ENCODE peak calls at places on chromosome 1, in nine cellular contexts. I, P, X, O, F, Z, K, J and T are unnamed samples.
A peak's percentile ranks its signal among the peaks of the same experiment; 100 is the strongest.

GRCh38 chr1:220441211-220441610 is 86.7 kb upstream of the MARK1 start:
- DNase-seq in K (no peak), P (no peak), X (no peak), J (no peak), F (no peak), I (no peak), Z (no peak), O (peak; percentile 11), T (no peak)

GRCh38 chr1:168179411-168180147 is 817 bp downstream of the TIPRL start:
- DNase-seq in K (no peak), O (peak; percentile 26), X (no peak), I (peak; percentile 21), J (no peak), Z (peak; percentile 14), P (no peak), F (peak; percentile 26), T (no peak)

GRCh38 chr1:67676946-67677345 is 8.1 kb upstream of the GADD45A start:
- DNase-seq in P (no peak), O (no peak), I (no peak), X (no peak), Z (no peak), F (no peak), J (no peak), K (no peak), T (no peak)

GRCh38 chr1:190179817-190180216 is 297.8 kb downstream of the BRINP3 start:
- DNase-seq in O (no peak), J (no peak), I (peak; percentile 52), P (no peak), Z (peak; percentile 29), X (no peak), K (no peak), F (peak; percentile 2), T (no peak)

GRCh38 chr1:242525360-242525722 is 844 bp upstream of the PLD5 start:
- DNase-seq in K (no peak), F (no peak), P (no peak), I (no peak), J (no peak), X (no peak), O (no peak), Z (no peak), T (no peak)

GRCh38 chr1:110209715-110210603 is at the start of gene KCNC4:
- DNase-seq in F (peak; percentile 58), K (peak; percentile 81), P (peak; percentile 87), I (peak; percentile 88), J (peak; percentile 93), O (peak; percentile 61), Z (peak; percentile 85), X (peak; percentile 91), T (peak; percentile 94)

GRCh38 chr1:225688345-225688744 is 35.4 kb upstream of the ENAH start:
- DNase-seq in I (no peak), F (no peak), J (no peak), P (no peak), Z (no peak), X (no peak), O (no peak), K (no peak), T (no peak)

GRCh38 chr1:61403863-61404615 is 320.9 kb downstream of the TM2D1 start:
- DNase-seq in X (no peak), F (no peak), Z (peak; percentile 81), O (no peak), I (peak; percentile 48), P (no peak), K (peak; percentile 93), J (no peak), T (no peak)

GRCh38 chr1:116144151-116144550 is 33.0 kb downstream of the MAB21L3 start:
- DNase-seq in F (no peak), K (no peak), O (no peak), P (no peak), I (no peak), Z (no peak), X (no peak), J (no peak), T (no peak)

GRCh38 chr1:116988908-116989307 is 12.7 kb upstream of the CD101 start:
- DNase-seq in J (no peak), Z (no peak), F (no peak), K (no peak), I (no peak), X (no peak), O (peak; percentile 65), P (no peak), T (no peak)

GRCh38 chr1:147824776-147825175 is 64.4 kb upstream of the GJA5 start:
- DNase-seq in O (no peak), F (no peak), X (no peak), Z (no peak), I (no peak), J (no peak), K (no peak), P (no peak), T (no peak)

GRCh38 chr1:110903853-110904500 is 31.0 kb downstream of the CD53 start:
- DNase-seq in P (no peak), X (no peak), Z (no peak), J (no peak), F (no peak), K (no peak), I (no peak), O (peak; percentile 55), T (no peak)

GRCh38 chr1:240117202-240117769 is 25.6 kb downstream of the FMN2 start:
- DNase-seq in J (no peak), O (no peak), I (no peak), Z (no peak), K (no peak), F (no peak), X (no peak), P (no peak), T (no peak)

GRCh38 chr1:42937141-42937696 is 21.4 kb downstream of the SLC2A1 start:
- DNase-seq in I (peak; percentile 52), O (peak; percentile 95), J (no peak), Z (peak; percentile 74), X (peak; percentile 64), F (no peak), P (no peak), K (no peak), T (peak; percentile 37)

GRCh38 chr1:205370780-205371179 is 14.1 kb upstream of the KLHDC8A start:
- DNase-seq in F (no peak), Z (no peak), K (no peak), I (no peak), O (no peak), J (no peak), X (no peak), P (no peak), T (no peak)
- H3K4me1 ChIP-seq in F (peaks cover 38% of the 10 kb centered on the region), Z (peaks cover 8% of the 10 kb centered on the region), K (no peaks in the 10 kb centered on the region), I (peaks cover 38% of the 10 kb centered on the region), O (peaks cover 22% of the 10 kb centered on the region), J (peaks cover 15% of the 10 kb centered on the region), X (peaks cover 23% of the 10 kb centered on the region), P (peaks cover 13% of the 10 kb centered on the region), T (peaks cover 11% of the 10 kb centered on the region)

GRCh38 chr1:91850708-91851107 is 35.2 kb downstream of the TGFBR3 start:
- DNase-seq in J (no peak), X (no peak), P (no peak), F (no peak), I (no peak), O (no peak), K (no peak), Z (no peak), T (no peak)
- H3K4me1 ChIP-seq in J (no peaks in the 10 kb centered on the region), X (peaks cover 16% of the 10 kb centered on the region), P (peaks cover 15% of the 10 kb centered on the region), F (peaks cover 38% of the 10 kb centered on the region), I (peaks cover 15% of the 10 kb centered on the region), O (peaks cover 8% of the 10 kb centered on the region), K (peaks cover 20% of the 10 kb centered on the region), Z (peaks cover 20% of the 10 kb centered on the region), T (peaks cover 58% of the 10 kb centered on the region)

DNA sequence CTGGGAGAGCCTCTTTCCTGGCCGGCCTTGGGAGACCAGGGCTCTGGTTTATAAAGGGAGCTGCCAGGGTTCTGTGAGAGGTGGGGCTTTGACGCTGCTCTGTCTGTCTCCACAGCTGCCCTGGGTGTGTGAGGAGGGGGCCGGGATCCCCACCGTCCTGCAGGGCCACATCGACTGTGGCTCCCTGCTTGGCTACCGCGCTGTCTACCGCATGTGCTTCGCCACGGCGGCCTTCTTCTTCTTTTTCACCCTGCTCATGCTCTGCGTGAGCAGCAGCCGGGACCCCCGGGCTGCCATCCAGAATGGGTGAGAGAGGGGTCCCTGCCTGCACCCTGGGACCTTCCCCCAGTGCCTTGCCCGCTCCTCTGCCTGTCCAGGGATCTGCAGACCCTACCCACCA is 11.6 kb downstream of the SERINC2 start:
- DNase-seq in F (no peak), Z (no peak), I (no peak), K (no peak), O (no peak), P (no peak), J (no peak), X (no peak), T (no peak)
- H3K4me1 ChIP-seq in F (peaks cover 29% of the 10 kb centered on the region), Z (peaks cover 10% of the 10 kb centered on the region), I (no peaks in the 10 kb centered on the region), K (peaks cover 4% of the 10 kb centered on the region), O (peaks cover 69% of the 10 kb centered on the region), P (no peaks in the 10 kb centered on the region), J (no peaks in the 10 kb centered on the region), X (peaks cover 5% of the 10 kb centered on the region), T (no peaks in the 10 kb centered on the region)

DNA sequence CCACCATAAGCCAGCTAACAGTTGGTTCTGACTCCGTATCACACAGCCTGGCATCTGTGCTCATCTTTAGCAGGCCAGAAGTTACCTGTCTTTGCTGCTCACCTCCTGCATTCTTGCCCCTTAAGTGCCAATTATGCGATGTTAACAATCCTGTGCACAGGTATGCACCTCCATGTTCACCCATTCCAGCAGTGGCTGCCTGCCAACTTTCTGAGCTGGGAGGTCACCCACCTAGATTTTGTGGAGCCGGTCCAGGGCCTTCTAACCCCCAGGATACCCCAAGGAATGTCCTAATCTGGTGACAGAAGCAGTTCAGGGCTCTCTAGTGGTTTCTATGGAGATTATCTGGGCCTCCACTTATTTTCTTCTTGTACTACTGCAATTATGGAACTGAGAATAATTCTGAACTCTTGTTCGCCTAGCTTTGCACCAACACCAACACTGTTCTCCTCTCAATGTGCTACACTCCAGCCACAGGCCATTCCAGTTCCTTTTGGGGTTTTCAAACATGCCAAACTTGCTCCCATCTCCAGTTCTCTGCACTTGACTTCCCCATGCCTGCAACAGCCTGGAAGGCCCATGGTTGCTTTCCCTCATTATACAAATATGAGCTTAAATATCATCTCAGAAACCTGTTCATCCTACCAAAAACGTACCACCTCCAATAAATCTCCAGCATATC is 9.0 kb downstream of the BCAR3 start:
- DNase-seq in J (no peak), K (peak; percentile 24), O (no peak), X (no peak), F (no peak), P (no peak), Z (no peak), I (no peak), T (peak; percentile 68)
- H3K4me1 ChIP-seq in J (peaks cover 6% of the 10 kb centered on the region), K (peaks cover 81% of the 10 kb centered on the region), O (peaks cover 70% of the 10 kb centered on the region), X (peaks cover 79% of the 10 kb centered on the region), F (peaks cover 100% of the 10 kb centered on the region), P (peaks cover 38% of the 10 kb centered on the region), Z (peaks cover 49% of the 10 kb centered on the region), I (peaks cover 19% of the 10 kb centered on the region), T (peaks cover 81% of the 10 kb centered on the region)

GRCh38 chr1:234866007-234866866 is 256.3 kb upstream of the IRF2BP2 start:
- DNase-seq in P (peak; percentile 44), K (peak; percentile 37), F (peak; percentile 50), X (peak; percentile 71), O (peak; percentile 56), Z (peak; percentile 92), I (peak; percentile 89), J (no peak), T (peak; percentile 86)
- H3K4me1 ChIP-seq in P (peaks cover 5% of the 10 kb centered on the region), K (peaks cover 43% of the 10 kb centered on the region), F (peaks cover 18% of the 10 kb centered on the region), X (peaks cover 9% of the 10 kb centered on the region), O (peaks cover 33% of the 10 kb centered on the region), Z (peaks cover 16% of the 10 kb centered on the region), I (peaks cover 15% of the 10 kb centered on the region), J (no peaks in the 10 kb centered on the region), T (peaks cover 45% of the 10 kb centered on the region)

DNA sequence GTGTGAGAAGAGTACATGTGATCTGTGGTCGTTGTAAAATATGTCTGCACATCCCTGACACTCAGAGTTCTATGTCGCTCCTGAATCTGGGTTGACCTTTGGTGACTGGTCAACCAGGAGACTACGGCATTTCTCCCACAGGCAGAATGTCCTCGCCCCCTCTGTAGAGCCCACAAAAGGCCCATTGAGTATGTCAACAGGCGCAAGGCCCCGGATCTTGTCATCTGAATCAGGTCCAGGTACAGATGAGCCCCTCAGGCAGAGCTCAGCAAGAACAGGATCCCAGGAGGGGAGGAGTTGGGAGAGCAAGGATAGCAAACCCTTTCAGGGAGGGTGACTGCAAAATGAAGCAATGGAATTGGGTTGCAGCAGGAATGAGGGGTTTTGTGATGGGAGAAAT is 126.5 kb downstream of the MATN1 start:
- DNase-seq in J (no peak), X (no peak), F (no peak), O (no peak), P (no peak), I (no peak), Z (no peak), K (no peak), T (no peak)
- H3K4me1 ChIP-seq in J (no peaks in the 10 kb centered on the region), X (no peaks in the 10 kb centered on the region), F (no peaks in the 10 kb centered on the region), O (no peaks in the 10 kb centered on the region), P (no peaks in the 10 kb centered on the region), I (no peaks in the 10 kb centered on the region), Z (no peaks in the 10 kb centered on the region), K (no peaks in the 10 kb centered on the region), T (no peaks in the 10 kb centered on the region)